ENCODE peak calls at places on chromosomes 6 and 20, in six cellular contexts. M is tibial nerve, T is Peyer's patch, X is A549, Y is esophagus muscularis mucosa, F is ovary. R is an unnamed sample.

GRCh38 chr20:18287546-18287914 is 797 bp upstream of the ZNF133 start:
- DNase-seq in F (no peak), X (no peak), T (peak; percentile 51), M (no peak), Y (no peak), R (no peak)

GRCh38 chr6:112040933-112041332 is 13.0 kb upstream of the CCN6 start:
- DNase-seq in T (no peak), Y (no peak), X (no peak), M (no peak), F (no peak), R (no peak)

GRCh38 chr6:106272289-106272688 is 53.3 kb downstream of the ATG5 start:
- DNase-seq in X (no peak), F (no peak), M (no peak), T (no peak), Y (no peak), R (no peak)

GRCh38 chr6:150664091-150664490 is 64.4 kb downstream of the PLEKHG1 start:
- DNase-seq in M (no peak), Y (no peak), T (no peak), X (no peak), F (no peak), R (no peak)

GRCh38 chr6:81265106-81265505 is 487.4 kb downstream of the TENT5A start:
- DNase-seq in F (no peak), Y (no peak), X (no peak), M (peak; percentile 32), T (no peak), R (no peak)

GRCh38 chr6:67121115-67121514 is 1414.1 kb upstream of the EYS start:
- DNase-seq in X (no peak), M (no peak), F (no peak), T (no peak), Y (no peak), R (no peak)

GRCh38 chr6:161434921-161435411 is 161.1 kb upstream of the AGPAT4 start:
- DNase-seq in X (no peak), Y (no peak), M (no peak), F (no peak), T (no peak), R (no peak)

GRCh38 chr6:4607026-4607704 is 169.0 kb upstream of the CDYL start:
- DNase-seq in X (no peak), Y (no peak), M (peak; percentile 44), F (peak; percentile 22), T (no peak), R (no peak)

GRCh38 chr6:34600101-34600500 is 44.0 kb upstream of the SPDEF start:
- DNase-seq in Y (no peak), F (no peak), M (no peak), T (no peak), X (no peak), R (no peak)

GRCh38 chr20:1622450-1622849 is 2.6 kb upstream of the SIRPB1 start:
- DNase-seq in M (no peak), Y (peak; percentile 55), T (no peak), X (no peak), F (no peak), R (no peak)

GRCh38 chr6:96089173-96089572 is 73.4 kb downstream of the FUT9 start:
- DNase-seq in T (no peak), X (no peak), M (no peak), F (no peak), Y (no peak), R (no peak)

DNA sequence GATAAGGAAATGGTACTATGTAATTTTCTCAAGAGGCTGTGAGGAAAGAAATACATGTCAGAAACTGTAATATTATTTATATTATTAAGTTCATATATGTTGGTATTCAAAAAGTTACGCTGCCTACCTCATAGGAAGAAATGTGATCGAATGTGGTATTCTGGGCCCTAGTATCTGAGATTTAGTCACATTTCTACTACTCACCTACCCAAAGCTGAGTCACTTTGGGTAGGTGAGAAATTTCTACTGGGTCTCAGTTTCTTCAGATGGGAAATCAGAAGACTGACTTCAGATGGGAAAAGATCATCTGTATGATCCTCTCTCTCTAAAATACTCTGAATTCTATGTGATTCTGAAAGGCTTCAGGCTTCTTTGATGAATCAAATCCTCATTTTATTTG is 411.0 kb downstream of the SYNE1 start:
- DNase-seq in M (no peak), F (no peak), T (no peak), Y (no peak), X (no peak), R (no peak)
- TF ChIP-seq POLR2A in M (no peak), F (no peak), T (no peak), Y (no peak), X (no peak), R (no peak)

GRCh38 chr6:158852312-158853071 is 33.3 kb upstream of the EZR start:
- DNase-seq in F (no peak), M (no peak), Y (no peak), X (no peak), T (no peak), R (no peak)

GRCh38 chr6:158848441-158848840 is 29.3 kb upstream of the EZR start:
- DNase-seq in X (no peak), M (no peak), Y (no peak), T (no peak), F (no peak), R (no peak)

GRCh38 chr6:158850807-158851115 is 31.6 kb upstream of the EZR start:
- DNase-seq in Y (no peak), X (no peak), M (no peak), F (no peak), T (no peak), R (no peak)

GRCh38 chr6:158847786-158848185 is 28.6 kb upstream of the EZR start:
- DNase-seq in T (no peak), F (no peak), Y (no peak), X (no peak), M (no peak), R (no peak)

GRCh38 chr6:158849899-158850806 is 31.0 kb upstream of the EZR start:
- DNase-seq in Y (no peak), T (peak; percentile 80), M (no peak), F (no peak), X (peak; percentile 87), R (peak; percentile 87)
- TF ChIP-seq POLR2A in Y (no peak), T (no peak), M (no peak), F (no peak), X (no peak), R (peak; percentile 68)

GRCh38 chr20:62776692-62777527 is 19.4 kb upstream of the MRGBP start:
- DNase-seq in M (no peak), F (no peak), T (peak; percentile 87), X (no peak), Y (no peak), R (no peak)
- TF ChIP-seq POLR2A in M (no peak), F (no peak), T (no peak), X (no peak), Y (no peak), R (no peak)

GRCh38 chr20:49091762-49092161 is 45.6 kb downstream of the CSE1L start:
- DNase-seq in F (no peak), T (no peak), X (no peak), Y (no peak), M (no peak), R (no peak)
- TF ChIP-seq POLR2A in F (no peak), T (no peak), X (no peak), Y (no peak), M (no peak), R (no peak)

GRCh38 chr6:79232696-79233462 is 1.6 kb downstream of the HMGN3 start:
- DNase-seq in M (no peak), X (no peak), T (no peak), Y (no peak), F (no peak), R (peak; percentile 12)

GRCh38 chr6:79231101-79231500 is 3.4 kb downstream of the HMGN3 start:
- DNase-seq in T (no peak), X (no peak), M (no peak), F (no peak), Y (no peak), R (no peak)

GRCh38 chr6:79230149-79230548 is 4.3 kb downstream of the HMGN3 start:
- DNase-seq in X (no peak), Y (no peak), F (no peak), T (no peak), M (no peak), R (no peak)

GRCh38 chr6:79234150-79235022 is at the start of gene HMGN3:
- DNase-seq in M (peak; percentile 87), T (peak; percentile 97), X (peak; percentile 69), F (peak; percentile 94), Y (peak; percentile 100), R (peak; percentile 90)

GRCh38 chr6:79233611-79234149 is 802 bp downstream of the HMGN3 start:
- DNase-seq in F (peak; percentile 78), Y (peak; percentile 97), X (peak; percentile 74), T (peak; percentile 90), M (peak; percentile 78), R (peak; percentile 78)
- TF ChIP-seq POLR2A in F (peak; percentile 16), Y (no peak), X (peak; percentile 50), T (peak; percentile 37), M (no peak), R (peak; percentile 57)

GRCh38 chr20:47674686-47675085 is 110.6 kb downstream of the SULF2 start:
- DNase-seq in F (no peak), Y (no peak), T (no peak), X (no peak), M (no peak), R (no peak)
- TF ChIP-seq POLR2A in F (no peak), Y (no peak), T (no peak), X (no peak), M (no peak), R (no peak)

DNA sequence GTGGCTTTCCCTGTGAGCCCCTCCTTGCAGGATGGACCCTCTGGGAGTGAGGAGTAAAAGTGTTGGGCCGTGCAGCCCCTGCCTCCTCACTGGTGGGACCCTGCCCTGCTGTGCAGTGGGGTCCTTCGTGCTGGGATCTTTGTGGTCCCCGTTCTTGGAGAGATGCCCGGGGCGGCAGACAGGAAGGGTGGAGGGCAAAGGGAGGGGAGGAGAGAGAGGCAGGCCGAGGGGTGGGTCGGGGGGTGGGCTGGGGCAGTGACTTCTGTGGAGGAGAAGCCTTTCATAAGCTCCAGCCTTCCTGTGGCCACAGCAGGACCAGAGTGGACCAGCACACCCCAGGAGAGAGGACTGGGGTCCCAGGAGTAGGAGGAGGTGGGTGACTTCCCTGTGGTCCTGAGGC is at the start of gene COL20A1:
- DNase-seq in F (no peak), M (no peak), T (no peak), X (no peak), Y (no peak), R (no peak)
- TF ChIP-seq POLR2A in F (no peak), M (no peak), T (no peak), X (no peak), Y (no peak), R (no peak)

GRCh38 chr20:57567471-57568079 is 6.7 kb downstream of the PCK1 start:
- DNase-seq in F (no peak), M (no peak), X (no peak), T (peak; percentile 74), Y (no peak), R (no peak)
- TF ChIP-seq POLR2A in F (no peak), M (no peak), X (no peak), T (peak; percentile 22), Y (no peak), R (no peak)

R was measured in erythroblast.